ENCODE peak calls at places on chromosomes 16 and 17, in five cellular contexts. E is SK-N-SH, L is A549, C is K562, R is GM12878. G is an unnamed sample.

GRCh38 chr16:58506241-58507194 is 6.6 kb downstream of the NDRG4 start:
- DNase-seq in E (peak; percentile 17), R (no peak), C (no peak), L (no peak), G (no peak)

GRCh38 chr17:4147751-4148310 is 4.8 kb downstream of the CYB5D2 start:
- DNase-seq in E (no peak), R (no peak), C (no peak), L (no peak), G (peak; percentile 43)

GRCh38 chr16:23496826-23497542 is 13.3 kb downstream of the GGA2 start:
- DNase-seq in L (no peak), C (no peak), R (no peak), E (no peak), G (peak; percentile 21)

GRCh38 chr16:8686031-8686621 is 11.7 kb downstream of the ABAT start:
- DNase-seq in E (peak; percentile 49), L (no peak), C (no peak), R (no peak), G (no peak)

GRCh38 chr17:6239237-6239798 is 169.1 kb downstream of the WSCD1 start:
- DNase-seq in L (no peak), R (no peak), C (no peak), E (no peak), G (no peak)

GRCh38 chr17:32192379-32192778 is 50.1 kb downstream of the RHOT1 start:
- DNase-seq in L (no peak), C (no peak), R (no peak), E (no peak), G (peak; percentile 73)

GRCh38 chr17:10428781-10429180 is 7.0 kb upstream of the MYH8 start:
- DNase-seq in E (no peak), C (no peak), R (no peak), L (no peak), G (no peak)

GRCh38 chr16:46918400-46918799 is 34.2 kb downstream of the GPT2 start:
- DNase-seq in C (no peak), R (no peak), E (no peak), L (no peak), G (no peak)

GRCh38 chr17:4407851-4408250 is 25.9 kb upstream of the SPNS3 start:
- DNase-seq in C (no peak), E (no peak), L (no peak), R (no peak), G (no peak)

GRCh38 chr16:11639925-11640899 is 28.0 kb upstream of the SNN start:
- DNase-seq in R (no peak), L (peak; percentile 94), E (no peak), C (no peak), G (peak; percentile 100)

GRCh38 chr17:50684612-50685333 is 22.9 kb downstream of the ANKRD40 start:
- DNase-seq in L (no peak), E (no peak), C (no peak), R (no peak), G (no peak)
- TF ChIP-seq RCOR1 in L (no peak), E (no peak), C (no peak), R (no peak), G (no peak)

DNA sequence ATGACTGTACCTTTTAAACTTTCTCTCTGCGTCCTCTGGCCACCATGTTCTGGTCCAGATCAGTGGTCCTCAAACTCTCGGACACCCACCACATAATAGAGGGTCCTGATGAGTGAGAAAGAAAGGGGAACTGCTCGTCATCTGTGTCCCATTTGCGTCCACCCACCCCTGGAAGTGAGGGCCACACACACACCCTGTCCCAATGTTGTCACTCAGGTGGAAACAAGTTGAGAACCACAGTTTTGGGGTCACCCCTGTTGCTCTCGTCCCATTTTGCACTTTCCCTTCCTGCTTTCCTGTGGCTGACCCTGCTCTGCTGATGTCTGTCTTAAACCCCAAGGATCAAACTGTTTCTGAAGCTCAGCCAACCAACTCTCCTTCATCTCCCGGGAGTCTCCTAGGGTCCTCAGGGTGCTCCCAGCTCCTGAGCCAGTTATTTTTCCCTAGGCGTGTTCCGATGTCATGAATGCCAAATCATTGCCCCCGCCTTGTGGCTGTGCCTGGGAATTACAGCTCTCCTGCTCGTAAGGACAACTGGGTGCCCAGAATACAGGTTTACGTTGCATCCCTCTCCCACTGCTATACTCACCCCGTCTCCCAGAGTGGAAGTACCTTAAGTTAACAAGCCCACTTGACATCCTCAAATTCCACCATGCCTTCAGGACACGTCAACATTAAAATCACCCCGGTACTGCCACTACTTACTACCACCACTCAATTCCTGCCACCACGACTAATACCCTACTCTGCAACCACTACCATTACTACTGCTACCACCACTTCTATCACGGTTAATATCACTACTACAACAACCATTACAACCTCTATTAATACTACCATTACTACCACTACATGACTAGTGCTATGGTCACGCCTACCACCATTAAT is 26.0 kb upstream of the HNF1B start:
- DNase-seq in E (peak; percentile 45), C (peak; percentile 40), L (peak; percentile 79), R (no peak), G (peak; percentile 62)
- TF ChIP-seq RCOR1 in E (no peak), C (no peak), L (no peak), R (no peak), G (no peak)

GRCh38 chr17:37065486-37066321 is 117.0 kb downstream of the AATF start:
- DNase-seq in E (no peak), C (no peak), R (no peak), L (no peak), G (no peak)

GRCh38 chr17:37066322-37066905 is 117.7 kb downstream of the AATF start:
- DNase-seq in C (no peak), L (no peak), E (no peak), R (no peak), G (no peak)

GRCh38 chr17:37067555-37068111 is 118.9 kb downstream of the AATF start:
- DNase-seq in E (peak; percentile 44), C (peak; percentile 47), L (peak; percentile 91), R (no peak), G (peak; percentile 83)

GRCh38 chr17:37068266-37068665 is 119.5 kb downstream of the AATF start:
- DNase-seq in R (no peak), C (no peak), L (no peak), E (no peak), G (peak; percentile 52)

GRCh38 chr17:37069087-37069486 is 120.3 kb downstream of the AATF start:
- DNase-seq in L (no peak), C (no peak), R (no peak), E (no peak), G (no peak)
- TF ChIP-seq RCOR1 in L (no peak), C (no peak), R (no peak), E (no peak), G (no peak)

DNA sequence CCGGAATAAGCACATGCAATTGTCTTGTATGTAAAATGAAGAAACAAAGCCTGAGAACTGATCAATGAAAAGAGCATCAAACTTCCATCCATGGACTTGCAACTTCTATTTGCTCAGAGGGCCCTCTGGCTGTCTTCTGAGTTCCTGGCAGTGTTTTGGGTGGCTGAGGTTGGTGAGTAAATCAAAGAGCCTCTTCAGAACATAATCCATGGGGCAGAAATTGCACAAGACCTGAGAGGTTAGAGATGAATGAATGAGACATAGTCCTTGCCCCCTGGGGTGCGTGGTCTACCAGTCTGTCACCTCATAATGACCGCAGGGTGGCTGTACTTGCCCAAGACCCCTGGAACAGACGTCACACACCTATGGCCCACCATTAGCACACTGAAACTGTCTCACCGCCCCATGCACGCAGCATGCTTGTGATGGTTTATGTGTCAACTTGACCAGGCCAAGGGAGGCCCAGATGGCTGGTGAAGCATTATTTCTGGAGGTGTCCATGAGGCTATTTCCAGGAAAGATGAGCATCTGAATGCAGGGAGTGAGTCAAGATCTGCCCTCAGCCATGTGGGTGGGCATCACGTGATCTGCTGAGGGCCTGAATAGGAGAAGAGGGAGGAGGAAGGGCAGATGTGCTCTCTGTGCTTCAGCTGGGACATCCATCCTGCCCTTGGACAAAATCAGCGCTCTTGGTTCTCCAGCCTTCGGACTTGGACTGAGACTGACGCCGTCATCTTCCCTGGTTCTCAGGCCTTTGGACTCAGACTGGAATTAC is 8.3 kb downstream of the PIK3R6 start:
- DNase-seq in E (no peak), L (no peak), C (no peak), R (no peak), G (peak; percentile 8)
- TF ChIP-seq RCOR1 in E (no peak), L (no peak), C (no peak), R (no peak), G (no peak)

GRCh38 chr16:56302506-56302905 is 111.2 kb downstream of the GNAO1 start:
- DNase-seq in C (no peak), R (no peak), L (no peak), E (no peak), G (no peak)

GRCh38 chr16:56298948-56299602 is 107.8 kb downstream of the GNAO1 start:
- DNase-seq in E (peak; percentile 66), C (no peak), L (no peak), R (no peak), G (no peak)

GRCh38 chr16:56303066-56303705 is 111.9 kb downstream of the GNAO1 start:
- DNase-seq in E (no peak), R (no peak), C (no peak), L (no peak), G (no peak)

GRCh38 chr16:56301391-56301850 is 110.1 kb downstream of the GNAO1 start:
- DNase-seq in R (no peak), E (no peak), C (no peak), L (no peak), G (peak; percentile 46)

DNA sequence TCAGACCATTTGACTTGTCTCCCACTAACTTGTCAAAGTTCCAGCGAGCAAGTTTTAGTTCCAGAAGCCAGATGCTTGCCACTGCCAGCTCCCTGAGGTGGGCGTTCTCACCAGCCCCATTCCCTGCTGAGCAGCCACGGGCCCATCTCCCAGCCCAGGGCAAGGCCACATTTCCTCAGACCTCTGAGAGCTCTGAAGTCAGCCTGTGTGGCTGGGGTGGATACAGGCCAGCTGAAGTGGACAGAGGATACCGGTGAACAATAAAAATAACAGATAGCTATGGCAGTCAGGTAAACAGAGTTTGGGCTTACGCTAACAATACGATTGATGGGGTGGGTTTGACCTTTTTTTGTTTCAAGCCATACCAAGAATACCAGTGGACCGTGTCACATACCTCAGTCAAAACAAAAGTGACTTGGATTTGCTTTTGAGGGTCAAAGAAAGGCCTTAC is 109.6 kb downstream of the GNAO1 start:
- DNase-seq in C (no peak), L (no peak), E (no peak), R (no peak), G (peak; percentile 17)
- TF ChIP-seq RCOR1 in C (no peak), L (no peak), E (no peak), R (no peak), G (no peak)

GRCh38 chr16:17149904-17150483 is 320.8 kb downstream of the XYLT1 start:
- DNase-seq in C (no peak), R (no peak), L (no peak), E (no peak), G (no peak)
- TF ChIP-seq RCOR1 in C (no peak), R (no peak), L (no peak), E (no peak), G (no peak)

GRCh38 chr16:84868328-84868727 is 48.5 kb downstream of the CRISPLD2 start:
- DNase-seq in E (no peak), R (no peak), C (no peak), L (no peak), G (no peak)
- TF ChIP-seq RCOR1 in E (no peak), R (no peak), C (no peak), L (no peak), G (no peak)